ENCODE peak calls at places on chromosomes 12 and 14, in nine cellular contexts. K is Panc1, W is choroid plexus epithelial cell, U is uterus, V is foreskin fibroblast, C is RWPE1, A is prostate gland, N is epithelial cell of esophagus, P is ascending aorta. R is an unnamed sample.

GRCh38 chr12:88579572-88579940 is 715 bp downstream of the KITLG start:
- DNase-seq in K (no peak), W (peak), U (peak), V (peak), C (peak), A (peak), N (peak), P (no peak), R (peak)

GRCh38 chr14:35385042-35385839 is 19.3 kb downstream of the NFKBIA start:
- DNase-seq in K (no peak), W (peak), U (peak), V (peak), C (no peak), A (peak), N (peak), P (peak), R (no peak)

GRCh38 chr14:38958589-38958988 is 144.4 kb downstream of the SEC23A start:
- DNase-seq in K (no peak), W (peak), U (no peak), V (no peak), C (no peak), A (no peak), N (no peak), P (no peak), R (no peak)

GRCh38 chr14:61566537-61567225 is 128.6 kb upstream of the HIF1A start:
- DNase-seq in K (no peak), W (peak), U (no peak), V (no peak), C (no peak), A (no peak), N (peak), P (peak), R (no peak)

GRCh38 chr14:79383031-79383430 is 828.3 kb downstream of the DIO2 start:
- DNase-seq in K (no peak), W (no peak), U (no peak), V (no peak), C (no peak), A (no peak), N (no peak), P (no peak), R (no peak)

GRCh38 chr12:47858511-47859266 is 39.0 kb upstream of the HDAC7 start:
- DNase-seq in K (no peak), W (no peak), U (no peak), V (no peak), C (peak), A (no peak), N (peak), P (no peak), R (no peak)

GRCh38 chr14:71693373-71693772 is 238.9 kb upstream of the RGS6 start:
- DNase-seq in K (no peak), W (peak), U (no peak), V (peak), C (no peak), A (no peak), N (no peak), P (no peak), R (no peak)

GRCh38 chr14:41521891-41522290 is 84.8 kb upstream of the LRFN5 start:
- DNase-seq in K (no peak), W (no peak), U (no peak), V (no peak), C (no peak), A (no peak), N (no peak), P (no peak), R (no peak)

GRCh38 chr14:89067293-89067972 is 243.0 kb downstream of the TTC8 start:
- DNase-seq in K (no peak), W (no peak), U (no peak), V (no peak), C (no peak), A (no peak), N (no peak), P (no peak), R (no peak)

GRCh38 chr12:95918194-95918993 is 24.0 kb downstream of the CCDC38 start:
- DNase-seq in K (peak), W (peak), U (peak), V (peak), C (peak), A (peak), N (peak), P (no peak), R (peak)

GRCh38 chr14:61651355-61651754 is 44.0 kb upstream of the HIF1A start:
- DNase-seq in K (no peak), W (no peak), U (no peak), V (no peak), C (no peak), A (no peak), N (no peak), P (no peak), R (no peak)

GRCh38 chr12:43333650-43334043 is 218.4 kb downstream of the ADAMTS20 start:
- DNase-seq in K (no peak), W (no peak), U (no peak), V (no peak), C (no peak), A (no peak), N (no peak), P (no peak), R (no peak)

GRCh38 chr12:43337571-43338497 is 214.2 kb downstream of the ADAMTS20 start:
- DNase-seq in K (no peak), W (peak), U (no peak), V (no peak), C (no peak), A (no peak), N (peak), P (no peak), R (no peak)

GRCh38 chr12:43338848-43339526 is 213.0 kb downstream of the ADAMTS20 start:
- DNase-seq in K (no peak), W (peak), U (no peak), V (peak), C (peak), A (no peak), N (peak), P (no peak), R (peak)

GRCh38 chr12:43332977-43333649 is 218.9 kb downstream of the ADAMTS20 start:
- DNase-seq in K (no peak), W (peak), U (no peak), V (peak), C (no peak), A (no peak), N (peak), P (no peak), R (no peak)

GRCh38 chr12:43336962-43337555 is 214.9 kb downstream of the ADAMTS20 start:
- DNase-seq in K (no peak), W (peak), U (no peak), V (peak), C (peak), A (no peak), N (peak), P (no peak), R (no peak)
- TF ChIP-seq CTCF in K (peak), W (peak), U (peak), V (peak), C (peak), A (no peak), N (peak), P (no peak), R (peak)

GRCh38 chr14:55419663-55420062 is 8.0 kb upstream of the ATG14 start:
- DNase-seq in K (no peak), W (no peak), U (no peak), V (no peak), C (no peak), A (no peak), N (no peak), P (no peak), R (no peak)

GRCh38 chr14:55414551-55414950 is 2.9 kb upstream of the ATG14 start:
- DNase-seq in K (no peak), W (no peak), U (no peak), V (no peak), C (no peak), A (no peak), N (no peak), P (no peak), R (no peak)

GRCh38 chr14:55417955-55418354 is 6.3 kb upstream of the ATG14 start:
- DNase-seq in K (no peak), W (no peak), U (no peak), V (no peak), C (no peak), A (no peak), N (no peak), P (no peak), R (no peak)

GRCh38 chr14:55418411-55418810 is 6.8 kb upstream of the ATG14 start:
- DNase-seq in K (no peak), W (peak), U (no peak), V (no peak), C (no peak), A (no peak), N (no peak), P (no peak), R (no peak)

GRCh38 chr14:55416866-55417265 is 5.2 kb upstream of the ATG14 start:
- DNase-seq in K (no peak), W (peak), U (no peak), V (no peak), C (no peak), A (no peak), N (peak), P (no peak), R (no peak)
- TF ChIP-seq CTCF in K (peak), W (peak), U (no peak), V (peak), C (peak), A (no peak), N (peak), P (no peak), R (peak)

GRCh38 chr12:25957898-25958253 is 606 bp upstream of the RASSF8 start:
- DNase-seq in K (no peak), W (peak), U (peak), V (peak), C (peak), A (no peak), N (peak), P (peak), R (no peak)

GRCh38 chr12:25958254-25959068 is at the start of gene RASSF8:
- DNase-seq in K (no peak), W (peak), U (peak), V (peak), C (peak), A (peak), N (peak), P (peak), R (peak)

GRCh38 chr12:25960926-25961325 is 2.4 kb downstream of the RASSF8 start:
- DNase-seq in K (no peak), W (peak), U (no peak), V (no peak), C (no peak), A (no peak), N (no peak), P (no peak), R (no peak)

GRCh38 chr12:25959069-25959961 is 833 bp downstream of the RASSF8 start:
- DNase-seq in K (no peak), W (peak), U (peak), V (peak), C (peak), A (peak), N (peak), P (peak), R (peak)

GRCh38 chr12:25960176-25960575 is 1.7 kb downstream of the RASSF8 start:
- DNase-seq in K (no peak), W (peak), U (no peak), V (peak), C (no peak), A (no peak), N (peak), P (no peak), R (no peak)
- TF ChIP-seq CTCF in K (peak), W (peak), U (no peak), V (peak), C (no peak), A (no peak), N (no peak), P (no peak), R (no peak)

GRCh38 chr14:34067587-34067986 is 116.7 kb upstream of the EGLN3 start:
- DNase-seq in K (no peak), W (no peak), U (no peak), V (no peak), C (no peak), A (no peak), N (no peak), P (no peak), R (no peak)

GRCh38 chr14:34072401-34072800 is 121.5 kb upstream of the EGLN3 start:
- DNase-seq in K (no peak), W (no peak), U (no peak), V (no peak), C (no peak), A (no peak), N (no peak), P (no peak), R (no peak)

GRCh38 chr14:34069854-34070582 is 119.1 kb upstream of the EGLN3 start:
- DNase-seq in K (no peak), W (peak), U (no peak), V (no peak), C (no peak), A (no peak), N (no peak), P (no peak), R (no peak)

GRCh38 chr14:34072921-34073320 is 122.0 kb upstream of the EGLN3 start:
- DNase-seq in K (no peak), W (no peak), U (no peak), V (no peak), C (no peak), A (no peak), N (no peak), P (no peak), R (no peak)

DNA sequence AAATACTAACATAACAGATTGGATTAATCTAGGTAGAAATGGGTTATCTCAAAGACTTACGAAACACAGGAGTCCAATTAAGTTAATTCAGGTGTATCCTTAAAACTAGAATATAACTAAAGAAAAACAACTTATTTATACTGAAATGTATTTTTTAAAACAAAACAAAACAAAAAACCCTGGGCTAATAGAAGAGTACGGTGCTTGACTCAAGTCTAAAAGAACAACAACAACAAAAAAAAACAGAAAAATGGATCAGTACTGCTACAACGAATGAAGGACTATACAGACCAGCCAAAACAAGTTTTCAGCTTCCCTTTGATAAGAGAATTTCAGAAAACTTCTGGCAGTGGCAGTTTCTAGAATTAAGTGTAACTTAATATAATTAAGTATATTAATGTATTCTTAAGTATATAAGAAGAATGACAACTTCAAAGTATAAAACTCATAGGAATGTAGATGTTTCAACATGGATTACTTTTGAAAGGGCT is 120.1 kb upstream of the EGLN3 start:
- DNase-seq in K (no peak), W (no peak), U (no peak), V (no peak), C (no peak), A (no peak), N (no peak), P (no peak), R (no peak)
- TF ChIP-seq CTCF in K (no peak), W (no peak), U (no peak), V (no peak), C (no peak), A (no peak), N (no peak), P (no peak), R (no peak)

GRCh38 chr12:12033589-12034223 is 37.0 kb upstream of the BCL2L14 start:
- DNase-seq in K (no peak), W (no peak), U (no peak), V (no peak), C (no peak), A (no peak), N (no peak), P (no peak), R (no peak)

GRCh38 chr12:12032260-12032761 is 38.4 kb upstream of the BCL2L14 start:
- DNase-seq in K (no peak), W (no peak), U (no peak), V (no peak), C (no peak), A (no peak), N (no peak), P (no peak), R (no peak)

GRCh38 chr12:12034344-12034743 is 36.4 kb upstream of the BCL2L14 start:
- DNase-seq in K (no peak), W (no peak), U (no peak), V (no peak), C (no peak), A (no peak), N (no peak), P (no peak), R (no peak)

GRCh38 chr12:12035229-12035628 is 35.5 kb upstream of the BCL2L14 start:
- DNase-seq in K (no peak), W (no peak), U (no peak), V (no peak), C (no peak), A (no peak), N (no peak), P (no peak), R (no peak)

DNA sequence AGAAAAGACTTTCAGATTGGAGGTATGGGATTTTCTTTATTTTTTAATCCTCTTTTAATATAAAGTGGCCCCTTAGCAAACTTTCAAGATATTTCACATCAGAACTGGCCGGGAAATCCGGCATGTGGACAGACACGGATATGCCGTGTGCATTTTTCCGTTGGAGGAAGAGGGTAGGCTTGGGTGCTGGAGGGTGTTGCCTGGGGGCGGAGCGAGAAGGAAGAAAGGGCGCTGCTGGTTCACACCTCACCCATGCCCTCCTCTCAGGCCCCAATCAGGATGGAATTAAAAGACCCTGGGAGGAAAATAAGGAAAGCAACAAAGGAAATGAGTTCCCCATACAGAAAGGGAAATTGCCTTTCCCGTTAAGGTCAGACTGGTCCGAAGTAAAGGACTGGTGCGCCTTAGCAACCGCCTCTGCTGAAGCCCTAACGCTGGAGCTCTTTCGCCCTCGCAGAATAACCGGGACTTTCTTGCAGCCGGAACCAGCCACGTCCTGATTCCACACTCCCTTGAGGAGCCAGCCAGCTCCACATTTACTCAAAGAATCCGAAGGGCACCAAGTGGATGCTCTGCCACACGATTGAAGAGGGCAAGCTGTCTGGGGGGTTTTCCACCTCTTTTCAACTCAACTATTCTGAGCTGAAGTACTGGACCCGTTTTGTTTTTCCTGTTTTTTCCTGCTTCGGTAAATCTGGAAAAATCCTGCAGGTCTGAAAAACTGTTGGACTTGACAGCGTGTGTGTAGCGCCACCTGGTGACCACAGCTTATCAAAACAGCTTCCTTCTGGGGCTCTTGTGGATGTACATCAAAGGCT is 37.8 kb upstream of the BCL2L14 start:
- DNase-seq in K (peak), W (peak), U (peak), V (peak), C (peak), A (peak), N (peak), P (peak), R (peak)
- TF ChIP-seq CTCF in K (peak), W (peak), U (peak), V (peak), C (peak), A (peak), N (peak), P (peak), R (peak)

R was measured in neural crest cell.